ENCODE peak calls at places on chromosomes 11 and 22, in seven cellular contexts. L, F, D, R, H, G and A are unnamed samples.

GRCh38 chr11:10528121-10528520 is 12.9 kb downstream of the RNF141 start:
- DNase-seq in G (no peak), F (no peak), R (no peak), H (no peak), L (no peak), D (no peak), A (no peak)

GRCh38 chr22:25475554-25476022 is 88.9 kb upstream of the GRK3 start:
- DNase-seq in D (no peak), R (peak), F (no peak), H (peak), G (no peak), L (no peak), A (peak)

GRCh38 chr11:76119032-76119431 is 87.3 kb downstream of the WNT11 start:
- DNase-seq in G (no peak), D (no peak), H (no peak), F (no peak), R (no peak), L (no peak), A (no peak)

GRCh38 chr22:37675930-37676571 is 615 bp downstream of the LGALS1 start:
- DNase-seq in R (no peak), D (peak), G (no peak), H (no peak), F (no peak), L (peak), A (no peak)

GRCh38 chr22:35230839-35231584 is 26.3 kb upstream of the HMGXB4 start:
- DNase-seq in G (no peak), F (no peak), L (no peak), H (no peak), D (no peak), R (peak), A (no peak)

GRCh38 chr22:49614966-49615965 is 212.4 kb downstream of the BRD1 start:
- DNase-seq in G (no peak), L (no peak), H (no peak), F (peak), D (peak), R (no peak), A (no peak)

GRCh38 chr11:67270256-67271211 is 4.3 kb downstream of the GRK2 start:
- DNase-seq in D (peak), F (peak), L (no peak), G (no peak), R (no peak), H (no peak), A (no peak)

GRCh38 chr22:44463151-44463550 is 34.9 kb downstream of the RTL6 start:
- DNase-seq in H (no peak), L (peak), G (no peak), R (no peak), F (no peak), D (no peak), A (no peak)

GRCh38 chr22:44669725-44670027 is 32.3 kb upstream of the PRR5 start:
- DNase-seq in G (no peak), L (no peak), F (peak), D (peak), R (peak), H (no peak), A (no peak)

GRCh38 chr11:12680246-12680939 is 6.2 kb downstream of the TEAD1 start:
- DNase-seq in H (peak), D (peak), F (peak), G (peak), L (no peak), R (peak), A (no peak)

GRCh38 chr11:75867778-75868374 is 52.9 kb downstream of the UVRAG start:
- DNase-seq in F (no peak), D (no peak), H (peak), L (no peak), G (peak), R (peak), A (no peak)

GRCh38 chr11:17352925-17353227 is 1.3 kb downstream of the NCR3LG1 start:
- DNase-seq in R (peak), H (peak), L (no peak), D (no peak), F (peak), G (no peak), A (no peak)

GRCh38 chr11:101706541-101706940 is 122.7 kb upstream of the TRPC6 start:
- DNase-seq in F (no peak), H (no peak), D (no peak), R (peak), G (peak), L (no peak), A (no peak)

GRCh38 chr11:2151500-2152257 is 9.3 kb downstream of the INS start:
- DNase-seq in L (peak), R (peak), H (peak), G (peak), F (peak), D (peak), A (no peak)

GRCh38 chr11:70481625-70482528 is 83.5 kb downstream of the CTTN start:
- DNase-seq in F (no peak), H (no peak), R (no peak), D (peak), G (no peak), L (peak), A (peak)

GRCh38 chr22:24994070-24994763 is 41.7 kb downstream of the KIAA1671 start:
- DNase-seq in D (no peak), L (peak), R (peak), F (no peak), G (no peak), H (peak), A (no peak)

GRCh38 chr11:19676508-19677379 is 35.9 kb upstream of the NAV2 start:
- DNase-seq in F (no peak), L (no peak), H (peak), G (no peak), D (no peak), R (no peak), A (no peak)

GRCh38 chr11:11451501-11452005 is 98.5 kb upstream of the CSNK2A3 start:
- DNase-seq in G (no peak), D (no peak), F (no peak), H (no peak), L (peak), R (peak), A (no peak)

GRCh38 chr11:76523147-76523546 is 78.3 kb downstream of the EMSY start:
- DNase-seq in F (no peak), G (no peak), R (peak), D (no peak), L (no peak), H (peak), A (no peak)

GRCh38 chr11:71165771-71166170 is 86.6 kb downstream of the SHANK2 start:
- DNase-seq in R (no peak), H (no peak), D (no peak), G (no peak), F (no peak), L (no peak), A (no peak)

GRCh38 chr22:46635756-46636155 is 15.6 kb downstream of the GRAMD4 start:
- DNase-seq in R (no peak), D (no peak), L (no peak), G (no peak), F (no peak), H (no peak), A (no peak)

GRCh38 chr22:42863349-42863911 is 6.4 kb upstream of the ARFGAP3 start:
- DNase-seq in L (no peak), R (peak), H (no peak), G (peak), F (no peak), D (no peak), A (no peak)

GRCh38 chr11:87239531-87239930 is 201.8 kb downstream of the TMEM135 start:
- DNase-seq in F (no peak), D (no peak), L (no peak), R (no peak), G (no peak), H (no peak), A (no peak)